ENCODE peak calls at places on chromosomes 5 and 9, in six cellular contexts. One of them, this sample, is unnamed.

GRCh38 chr5:138654281-138654867 is 79.2 kb upstream of the HSPA9 start:
- DNase-seq in brain microvascular endothelial cell: peak
- DNase-seq in right cardiac atrium: no peak
- DNase-seq in hepatocyte: no peak
- DNase-seq in cardiac muscle cell: no peak
- DNase-seq in lung: no peak
- DNase-seq in this sample: peak

GRCh38 chr9:133275105-133276000 is at the start of gene ABO:
- DNase-seq in brain microvascular endothelial cell: no peak
- DNase-seq in right cardiac atrium: peak
- DNase-seq in hepatocyte: peak
- DNase-seq in cardiac muscle cell: peak
- DNase-seq in lung: no peak
- DNase-seq in this sample: no peak

GRCh38 chr9:76162751-76163500 is 231.3 kb downstream of the RFK start:
- DNase-seq in brain microvascular endothelial cell: peak
- DNase-seq in right cardiac atrium: no peak
- DNase-seq in hepatocyte: peak
- DNase-seq in cardiac muscle cell: peak
- DNase-seq in lung: no peak
- DNase-seq in this sample: no peak

GRCh38 chr5:95822038-95822407 is 503 bp downstream of the GLRX start:
- DNase-seq in brain microvascular endothelial cell: no peak
- DNase-seq in right cardiac atrium: peak
- DNase-seq in hepatocyte: peak
- DNase-seq in cardiac muscle cell: peak
- DNase-seq in lung: no peak
- DNase-seq in this sample: peak

GRCh38 chr5:168295574-168296201 is 4.2 kb downstream of the WWC1 start:
- DNase-seq in brain microvascular endothelial cell: peak
- DNase-seq in right cardiac atrium: no peak
- DNase-seq in hepatocyte: peak
- DNase-seq in cardiac muscle cell: peak
- DNase-seq in lung: peak
- DNase-seq in this sample: no peak

GRCh38 chr9:107472581-107473335 is 16.8 kb downstream of the KLF4 start:
- DNase-seq in brain microvascular endothelial cell: no peak
- DNase-seq in right cardiac atrium: no peak
- DNase-seq in hepatocyte: no peak
- DNase-seq in cardiac muscle cell: no peak
- DNase-seq in lung: no peak
- DNase-seq in this sample: no peak

GRCh38 chr5:25955337-25955736 is 1083.0 kb downstream of the CDH9 start:
- DNase-seq in brain microvascular endothelial cell: no peak
- DNase-seq in right cardiac atrium: no peak
- DNase-seq in hepatocyte: no peak
- DNase-seq in cardiac muscle cell: no peak
- DNase-seq in lung: no peak
- DNase-seq in this sample: no peak

GRCh38 chr9:74303945-74304344 is 193.2 kb upstream of the RORB start:
- DNase-seq in brain microvascular endothelial cell: no peak
- DNase-seq in right cardiac atrium: no peak
- DNase-seq in hepatocyte: no peak
- DNase-seq in cardiac muscle cell: peak
- DNase-seq in lung: no peak
- DNase-seq in this sample: peak

GRCh38 chr5:173968154-173968553 is 20.8 kb upstream of the C5orf47 start:
- DNase-seq in brain microvascular endothelial cell: no peak
- DNase-seq in right cardiac atrium: no peak
- DNase-seq in hepatocyte: no peak
- DNase-seq in cardiac muscle cell: peak
- DNase-seq in lung: no peak
- DNase-seq in this sample: no peak

DNA sequence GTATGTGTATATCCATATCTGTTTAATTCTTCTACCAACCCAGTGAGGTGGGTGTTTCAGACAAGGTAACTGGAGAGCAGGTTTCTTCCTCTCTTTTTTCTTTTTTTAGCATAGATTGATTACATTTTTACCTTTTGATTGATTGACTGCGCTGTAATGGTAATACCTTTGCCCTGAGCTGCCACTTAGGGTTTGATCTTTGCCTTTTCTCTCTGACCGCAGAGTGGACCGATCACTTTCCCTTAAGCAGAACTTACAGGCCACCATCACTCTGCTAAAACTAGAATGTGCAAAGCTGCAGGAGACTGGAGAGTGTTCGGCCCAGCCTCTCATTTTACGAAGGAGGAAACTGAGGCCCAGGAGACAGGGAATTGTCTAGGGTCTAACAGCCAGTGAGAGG is 38.0 kb downstream of the RCL1 start:
- DNase-seq in brain microvascular endothelial cell: no peak
- DNase-seq in right cardiac atrium: no peak
- DNase-seq in hepatocyte: no peak
- DNase-seq in cardiac muscle cell: no peak
- DNase-seq in lung: no peak
- DNase-seq in this sample: no peak
- H3K27ac ChIP-seq in brain microvascular endothelial cell: peak
- H3K27ac ChIP-seq in right cardiac atrium: no peak
- H3K27ac ChIP-seq in hepatocyte: peak
- H3K27ac ChIP-seq in cardiac muscle cell: no peak
- H3K27ac ChIP-seq in lung: no peak
- H3K27ac ChIP-seq in this sample: no peak

DNA sequence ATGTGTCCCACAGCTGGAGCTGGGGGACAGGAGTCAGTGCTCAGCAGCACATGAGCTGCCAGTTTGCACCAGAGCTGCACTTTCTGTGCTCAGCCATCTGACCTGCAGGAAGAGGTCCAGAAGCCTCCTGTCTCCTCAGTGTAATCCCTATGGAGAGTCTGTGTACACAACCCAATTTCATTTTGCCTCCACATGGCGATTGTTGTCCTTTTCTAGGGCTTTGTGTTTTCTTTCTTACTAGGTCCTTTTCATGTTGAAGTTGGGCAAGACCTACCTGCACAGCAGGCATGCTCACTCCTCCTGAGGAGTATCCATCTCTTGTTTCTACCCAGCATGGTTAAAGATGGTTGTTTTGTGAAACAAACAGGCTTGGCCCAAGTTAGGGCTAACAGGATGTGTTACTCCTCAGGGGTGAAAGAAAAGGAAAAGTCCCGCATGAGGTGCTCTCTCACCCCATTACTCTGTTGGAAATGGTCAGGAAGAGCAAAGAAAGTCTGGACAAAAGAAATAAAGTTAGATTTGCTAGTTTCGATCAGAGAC is 273.0 kb downstream of the TMEM167A start:
- DNase-seq in brain microvascular endothelial cell: no peak
- DNase-seq in right cardiac atrium: no peak
- DNase-seq in hepatocyte: no peak
- DNase-seq in cardiac muscle cell: no peak
- DNase-seq in lung: no peak
- DNase-seq in this sample: no peak
- H3K4me3 ChIP-seq in brain microvascular endothelial cell: no peak
- H3K4me3 ChIP-seq in right cardiac atrium: no peak
- H3K4me3 ChIP-seq in hepatocyte: no peak
- H3K4me3 ChIP-seq in cardiac muscle cell: no peak
- H3K4me3 ChIP-seq in lung: no peak
- H3K4me3 ChIP-seq in this sample: no peak

DNA sequence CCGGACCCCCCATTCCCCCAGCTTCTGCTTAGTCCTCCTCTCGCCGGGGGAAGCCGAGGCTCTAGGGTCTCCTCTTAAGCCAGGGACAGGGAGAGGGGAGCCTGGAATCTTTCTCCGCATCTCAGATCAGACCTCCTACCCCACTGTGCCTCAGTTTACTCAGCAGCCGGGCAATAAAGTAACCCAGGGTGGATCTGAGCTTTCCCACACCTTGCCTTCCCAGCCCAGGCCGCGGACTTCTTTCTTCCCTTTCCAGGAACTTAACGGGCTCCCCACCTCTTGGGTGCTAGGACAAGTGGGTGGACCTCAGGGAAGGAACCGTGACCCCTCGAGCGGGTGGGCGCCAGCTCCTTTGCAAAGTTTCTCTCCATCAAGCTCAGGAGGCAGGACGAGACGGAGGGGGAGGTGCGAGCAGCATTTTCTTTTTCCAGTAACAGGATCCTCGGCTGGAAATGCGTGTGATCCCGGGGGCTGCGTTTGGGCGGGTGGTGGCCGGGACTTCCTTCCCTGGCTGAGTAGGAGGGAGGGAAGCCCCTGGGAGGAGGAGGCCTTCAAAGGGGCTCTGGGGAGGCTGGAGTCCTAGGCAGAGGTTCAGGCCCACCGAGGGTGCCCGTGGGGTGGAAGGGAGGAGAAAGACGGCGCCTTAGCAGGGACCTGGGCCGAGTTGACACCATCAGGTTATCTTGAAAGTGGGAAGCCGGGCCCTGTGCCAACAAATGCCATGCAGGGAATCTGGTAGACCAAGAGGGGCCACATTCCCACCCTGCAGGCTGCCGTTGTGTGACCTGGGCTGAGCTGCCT is 803 bp downstream of the DAB2IP start:
- DNase-seq in brain microvascular endothelial cell: no peak
- DNase-seq in right cardiac atrium: peak
- DNase-seq in hepatocyte: peak
- DNase-seq in cardiac muscle cell: peak
- DNase-seq in lung: no peak
- DNase-seq in this sample: peak
- H3K27ac ChIP-seq in brain microvascular endothelial cell: no peak
- H3K27ac ChIP-seq in right cardiac atrium: peak
- H3K27ac ChIP-seq in hepatocyte: peak
- H3K27ac ChIP-seq in cardiac muscle cell: peak
- H3K27ac ChIP-seq in lung: peak
- H3K27ac ChIP-seq in this sample: peak

DNA sequence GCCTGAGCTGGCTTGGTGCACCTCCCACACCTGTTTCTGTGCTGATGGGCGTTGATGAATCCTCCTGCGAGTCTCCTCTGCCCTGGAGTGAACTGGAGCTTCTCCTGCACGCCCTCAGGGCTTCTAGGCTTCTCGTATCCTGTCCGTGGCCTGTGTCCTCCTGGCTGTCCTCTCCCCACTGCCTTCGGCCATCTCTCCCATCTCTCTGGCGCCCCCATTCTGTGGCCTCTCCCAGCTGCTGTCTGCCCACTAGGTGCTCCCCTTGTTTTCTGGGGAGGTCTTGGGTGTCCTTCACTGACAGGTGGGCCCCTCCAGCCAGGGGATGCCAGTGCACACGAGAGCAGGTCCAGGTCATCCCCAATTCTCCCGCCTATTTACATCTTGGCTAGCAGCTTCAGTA is 28.8 kb downstream of the AHRR start:
- DNase-seq in brain microvascular endothelial cell: no peak
- DNase-seq in right cardiac atrium: no peak
- DNase-seq in hepatocyte: peak
- DNase-seq in cardiac muscle cell: no peak
- DNase-seq in lung: peak
- DNase-seq in this sample: peak
- H3K4me3 ChIP-seq in brain microvascular endothelial cell: no peak
- H3K4me3 ChIP-seq in right cardiac atrium: no peak
- H3K4me3 ChIP-seq in hepatocyte: no peak
- H3K4me3 ChIP-seq in cardiac muscle cell: no peak
- H3K4me3 ChIP-seq in lung: no peak
- H3K4me3 ChIP-seq in this sample: no peak

GRCh38 chr5:119355244-119355635 is 579 bp upstream of the TNFAIP8 start:
- DNase-seq in brain microvascular endothelial cell: no peak
- DNase-seq in right cardiac atrium: no peak
- DNase-seq in hepatocyte: peak
- DNase-seq in cardiac muscle cell: no peak
- DNase-seq in lung: no peak
- DNase-seq in this sample: peak
- H3K27ac ChIP-seq in brain microvascular endothelial cell: no peak
- H3K27ac ChIP-seq in right cardiac atrium: no peak
- H3K27ac ChIP-seq in hepatocyte: peak
- H3K27ac ChIP-seq in cardiac muscle cell: no peak
- H3K27ac ChIP-seq in lung: no peak
- H3K27ac ChIP-seq in this sample: peak

GRCh38 chr9:95517559-95517933 is 775 bp upstream of the PTCH1 start:
- DNase-seq in brain microvascular endothelial cell: no peak
- DNase-seq in right cardiac atrium: no peak
- DNase-seq in hepatocyte: no peak
- DNase-seq in cardiac muscle cell: no peak
- DNase-seq in lung: no peak
- DNase-seq in this sample: no peak
- H3K4me3 ChIP-seq in brain microvascular endothelial cell: peak
- H3K4me3 ChIP-seq in right cardiac atrium: no peak
- H3K4me3 ChIP-seq in hepatocyte: peak
- H3K4me3 ChIP-seq in cardiac muscle cell: peak
- H3K4me3 ChIP-seq in lung: no peak
- H3K4me3 ChIP-seq in this sample: no peak

GRCh38 chr5:14158890-14159666 is 15.9 kb downstream of the TRIO start:
- DNase-seq in brain microvascular endothelial cell: no peak
- DNase-seq in right cardiac atrium: no peak
- DNase-seq in hepatocyte: no peak
- DNase-seq in cardiac muscle cell: no peak
- DNase-seq in lung: no peak
- DNase-seq in this sample: no peak
- H3K27ac ChIP-seq in brain microvascular endothelial cell: peak
- H3K27ac ChIP-seq in right cardiac atrium: no peak
- H3K27ac ChIP-seq in hepatocyte: no peak
- H3K27ac ChIP-seq in cardiac muscle cell: no peak
- H3K27ac ChIP-seq in lung: no peak
- H3K27ac ChIP-seq in this sample: no peak

DNA sequence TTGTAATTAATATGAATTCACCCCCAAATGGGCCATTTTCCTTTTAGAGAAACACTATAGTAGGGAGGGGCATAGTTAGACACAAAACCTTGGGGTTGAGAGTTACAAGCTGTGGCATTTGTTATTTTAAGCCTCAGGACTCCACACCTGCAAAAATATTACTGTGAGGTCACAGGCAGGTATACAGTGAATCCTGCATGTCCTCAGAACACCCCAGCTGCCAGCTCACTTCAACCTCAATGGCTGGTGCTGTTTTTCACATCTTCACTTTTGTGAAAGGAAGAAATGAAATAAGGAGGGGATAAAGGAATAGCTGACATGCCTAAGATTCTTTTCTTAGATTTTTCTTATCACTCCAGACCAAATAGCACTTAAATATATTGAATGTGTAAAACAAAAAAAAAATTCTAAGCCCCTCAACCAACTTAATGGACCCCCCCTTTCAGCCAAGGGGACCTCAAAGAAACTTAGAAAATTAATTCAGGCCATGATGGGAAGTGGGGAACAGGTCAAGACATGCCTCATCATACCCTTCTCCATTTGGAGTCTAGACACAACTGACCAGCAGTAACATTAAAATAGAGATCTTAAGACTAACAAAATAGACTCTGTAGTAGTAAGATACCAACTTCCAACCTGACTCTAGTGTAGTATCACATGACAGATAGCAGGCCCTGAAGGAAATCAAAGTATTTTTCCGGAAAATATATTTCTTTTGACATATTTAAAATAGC is 9.2 kb downstream of the C9orf85 start:
- DNase-seq in brain microvascular endothelial cell: no peak
- DNase-seq in right cardiac atrium: no peak
- DNase-seq in hepatocyte: no peak
- DNase-seq in cardiac muscle cell: no peak
- DNase-seq in lung: no peak
- DNase-seq in this sample: no peak
- H3K4me3 ChIP-seq in brain microvascular endothelial cell: no peak
- H3K4me3 ChIP-seq in right cardiac atrium: no peak
- H3K4me3 ChIP-seq in hepatocyte: no peak
- H3K4me3 ChIP-seq in cardiac muscle cell: no peak
- H3K4me3 ChIP-seq in lung: no peak
- H3K4me3 ChIP-seq in this sample: no peak

DNA sequence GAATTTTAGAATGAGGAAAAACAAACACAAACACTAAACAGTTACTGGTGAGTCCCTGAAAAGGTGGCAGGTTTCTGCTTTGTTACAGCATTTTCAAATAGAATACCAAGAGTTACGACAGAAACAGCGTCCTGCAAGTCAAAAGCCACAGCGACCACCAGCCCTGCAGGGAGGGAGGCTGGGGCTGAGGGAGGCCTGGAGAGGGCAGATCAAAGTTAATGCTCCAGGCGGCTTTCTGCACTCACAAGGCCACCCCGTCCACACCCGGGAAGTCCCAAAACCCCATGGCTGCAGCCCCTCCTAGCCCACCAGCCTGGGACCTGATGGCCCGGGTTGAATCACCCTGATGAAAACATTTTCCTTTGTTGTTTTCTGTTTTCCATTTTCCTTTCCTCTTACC is 29.3 kb downstream of the COL23A1 start:
- DNase-seq in brain microvascular endothelial cell: no peak
- DNase-seq in right cardiac atrium: no peak
- DNase-seq in hepatocyte: no peak
- DNase-seq in cardiac muscle cell: no peak
- DNase-seq in lung: no peak
- DNase-seq in this sample: no peak
- H3K27ac ChIP-seq in brain microvascular endothelial cell: no peak
- H3K27ac ChIP-seq in right cardiac atrium: no peak
- H3K27ac ChIP-seq in hepatocyte: no peak
- H3K27ac ChIP-seq in cardiac muscle cell: peak
- H3K27ac ChIP-seq in lung: no peak
- H3K27ac ChIP-seq in this sample: no peak